ENCODE peak calls at places on chromosomes 6 and 20, in ten cellular contexts. One of them, this sample, is unnamed.

GRCh38 chr6:74735304-74735703 is 470.5 kb downstream of the COL12A1 start:
- DNase-seq in BJ: peak; percentile 79
- DNase-seq in brain microvascular endothelial cell: peak; percentile 66
- DNase-seq in LoVo: no peak
- DNase-seq in DMS 273 treated with DMSO at 0.1 percent for 48 hours: no peak
- DNase-seq in WERI-Rb-1: no peak
- DNase-seq in hepatic stellate cell: peak; percentile 6
- DNase-seq in fibroblast of pulmonary artery: peak; percentile 96
- DNase-seq in foreskin fibroblast: peak; percentile 89
- DNase-seq in cerebellum: no peak
- DNase-seq in this sample: peak; percentile 90

GRCh38 chr6:29992792-29993191 is 50.5 kb downstream of the HLA-A start:
- DNase-seq in BJ: no peak
- DNase-seq in brain microvascular endothelial cell: peak; percentile 7
- DNase-seq in LoVo: no peak
- DNase-seq in DMS 273 treated with DMSO at 0.1 percent for 48 hours: no peak
- DNase-seq in WERI-Rb-1: no peak
- DNase-seq in hepatic stellate cell: peak; percentile 35
- DNase-seq in fibroblast of pulmonary artery: no peak
- DNase-seq in foreskin fibroblast: peak; percentile 81
- DNase-seq in cerebellum: no peak
- DNase-seq in this sample: no peak

GRCh38 chr20:48898896-48899513 is 22.5 kb upstream of the ARFGEF2 start:
- DNase-seq in BJ: no peak
- DNase-seq in brain microvascular endothelial cell: no peak
- DNase-seq in LoVo: no peak
- DNase-seq in DMS 273 treated with DMSO at 0.1 percent for 48 hours: no peak
- DNase-seq in WERI-Rb-1: no peak
- DNase-seq in hepatic stellate cell: no peak
- DNase-seq in fibroblast of pulmonary artery: no peak
- DNase-seq in foreskin fibroblast: no peak
- DNase-seq in cerebellum: no peak
- DNase-seq in this sample: no peak

GRCh38 chr6:115001726-115002436 is 659.1 kb upstream of the HS3ST5 start:
- DNase-seq in BJ: no peak
- DNase-seq in brain microvascular endothelial cell: no peak
- DNase-seq in LoVo: no peak
- DNase-seq in DMS 273 treated with DMSO at 0.1 percent for 48 hours: no peak
- DNase-seq in WERI-Rb-1: no peak
- DNase-seq in hepatic stellate cell: no peak
- DNase-seq in fibroblast of pulmonary artery: no peak
- DNase-seq in foreskin fibroblast: no peak
- DNase-seq in cerebellum: no peak
- DNase-seq in this sample: no peak

GRCh38 chr20:63498950-63499332 is at the start of gene EEF1A2:
- DNase-seq in BJ: no peak
- DNase-seq in brain microvascular endothelial cell: no peak
- DNase-seq in LoVo: peak; percentile 43
- DNase-seq in DMS 273 treated with DMSO at 0.1 percent for 48 hours: no peak
- DNase-seq in WERI-Rb-1: peak; percentile 77
- DNase-seq in hepatic stellate cell: no peak
- DNase-seq in fibroblast of pulmonary artery: no peak
- DNase-seq in foreskin fibroblast: peak; percentile 48
- DNase-seq in cerebellum: peak; percentile 86
- DNase-seq in this sample: no peak

GRCh38 chr20:49886571-49887203 is 28.6 kb downstream of the SPATA2 start:
- DNase-seq in BJ: no peak
- DNase-seq in brain microvascular endothelial cell: no peak
- DNase-seq in LoVo: no peak
- DNase-seq in DMS 273 treated with DMSO at 0.1 percent for 48 hours: no peak
- DNase-seq in WERI-Rb-1: no peak
- DNase-seq in hepatic stellate cell: no peak
- DNase-seq in fibroblast of pulmonary artery: no peak
- DNase-seq in foreskin fibroblast: no peak
- DNase-seq in cerebellum: peak; percentile 54
- DNase-seq in this sample: no peak

GRCh38 chr6:84046755-84047154 is 13.2 kb downstream of the MRAP2 start:
- DNase-seq in BJ: no peak
- DNase-seq in brain microvascular endothelial cell: no peak
- DNase-seq in LoVo: no peak
- DNase-seq in DMS 273 treated with DMSO at 0.1 percent for 48 hours: no peak
- DNase-seq in WERI-Rb-1: no peak
- DNase-seq in hepatic stellate cell: no peak
- DNase-seq in fibroblast of pulmonary artery: no peak
- DNase-seq in foreskin fibroblast: no peak
- DNase-seq in cerebellum: no peak
- DNase-seq in this sample: no peak

GRCh38 chr20:48535556-48535955 is 292.2 kb downstream of the PREX1 start:
- DNase-seq in BJ: no peak
- DNase-seq in brain microvascular endothelial cell: no peak
- DNase-seq in LoVo: no peak
- DNase-seq in DMS 273 treated with DMSO at 0.1 percent for 48 hours: no peak
- DNase-seq in WERI-Rb-1: no peak
- DNase-seq in hepatic stellate cell: no peak
- DNase-seq in fibroblast of pulmonary artery: no peak
- DNase-seq in foreskin fibroblast: no peak
- DNase-seq in cerebellum: no peak
- DNase-seq in this sample: no peak

GRCh38 chr6:41940759-41941279 is 789 bp downstream of the CCND3 start:
- DNase-seq in BJ: no peak
- DNase-seq in brain microvascular endothelial cell: no peak
- DNase-seq in LoVo: no peak
- DNase-seq in DMS 273 treated with DMSO at 0.1 percent for 48 hours: peak; percentile 7
- DNase-seq in WERI-Rb-1: peak; percentile 63
- DNase-seq in hepatic stellate cell: peak; percentile 47
- DNase-seq in fibroblast of pulmonary artery: peak; percentile 53
- DNase-seq in foreskin fibroblast: peak; percentile 71
- DNase-seq in cerebellum: peak; percentile 41
- DNase-seq in this sample: peak; percentile 37

GRCh38 chr20:23033918-23034317 is 1.2 kb upstream of the SSTR4 start:
- DNase-seq in BJ: no peak
- DNase-seq in brain microvascular endothelial cell: no peak
- DNase-seq in LoVo: no peak
- DNase-seq in DMS 273 treated with DMSO at 0.1 percent for 48 hours: no peak
- DNase-seq in WERI-Rb-1: no peak
- DNase-seq in hepatic stellate cell: no peak
- DNase-seq in fibroblast of pulmonary artery: no peak
- DNase-seq in foreskin fibroblast: no peak
- DNase-seq in cerebellum: no peak
- DNase-seq in this sample: no peak

GRCh38 chr6:169702640-169703246 is 817 bp downstream of the C6orf120 start:
- DNase-seq in BJ: no peak
- DNase-seq in brain microvascular endothelial cell: no peak
- DNase-seq in LoVo: peak; percentile 34
- DNase-seq in DMS 273 treated with DMSO at 0.1 percent for 48 hours: no peak
- DNase-seq in WERI-Rb-1: peak; percentile 57
- DNase-seq in hepatic stellate cell: no peak
- DNase-seq in fibroblast of pulmonary artery: no peak
- DNase-seq in foreskin fibroblast: peak; percentile 50
- DNase-seq in cerebellum: no peak
- DNase-seq in this sample: peak; percentile 25

GRCh38 chr6:47230579-47230978 is 79.1 kb downstream of the TNFRSF21 start:
- DNase-seq in BJ: no peak
- DNase-seq in brain microvascular endothelial cell: no peak
- DNase-seq in LoVo: peak; percentile 22
- DNase-seq in DMS 273 treated with DMSO at 0.1 percent for 48 hours: no peak
- DNase-seq in WERI-Rb-1: no peak
- DNase-seq in hepatic stellate cell: no peak
- DNase-seq in fibroblast of pulmonary artery: no peak
- DNase-seq in foreskin fibroblast: no peak
- DNase-seq in cerebellum: no peak
- DNase-seq in this sample: no peak

GRCh38 chr6:89082439-89082838 is 1.9 kb downstream of the PNRC1 start:
- DNase-seq in BJ: no peak
- DNase-seq in brain microvascular endothelial cell: peak; percentile 18
- DNase-seq in LoVo: no peak
- DNase-seq in DMS 273 treated with DMSO at 0.1 percent for 48 hours: no peak
- DNase-seq in WERI-Rb-1: no peak
- DNase-seq in hepatic stellate cell: no peak
- DNase-seq in fibroblast of pulmonary artery: peak; percentile 61
- DNase-seq in foreskin fibroblast: no peak
- DNase-seq in cerebellum: no peak
- DNase-seq in this sample: peak; percentile 60

GRCh38 chr6:162195441-162195840 is 532.1 kb downstream of the PRKN start:
- DNase-seq in BJ: no peak
- DNase-seq in brain microvascular endothelial cell: no peak
- DNase-seq in LoVo: no peak
- DNase-seq in DMS 273 treated with DMSO at 0.1 percent for 48 hours: no peak
- DNase-seq in WERI-Rb-1: no peak
- DNase-seq in hepatic stellate cell: no peak
- DNase-seq in fibroblast of pulmonary artery: no peak
- DNase-seq in foreskin fibroblast: no peak
- DNase-seq in cerebellum: no peak
- DNase-seq in this sample: no peak

GRCh38 chr6:127516676-127517273 is 2.4 kb downstream of the MTCL3 start:
- DNase-seq in BJ: no peak
- DNase-seq in brain microvascular endothelial cell: peak; percentile 75
- DNase-seq in LoVo: peak; percentile 30
- DNase-seq in DMS 273 treated with DMSO at 0.1 percent for 48 hours: peak; percentile 55
- DNase-seq in WERI-Rb-1: peak; percentile 71
- DNase-seq in hepatic stellate cell: peak; percentile 64
- DNase-seq in fibroblast of pulmonary artery: peak; percentile 56
- DNase-seq in foreskin fibroblast: peak; percentile 77
- DNase-seq in cerebellum: peak; percentile 79
- DNase-seq in this sample: peak; percentile 72

GRCh38 chr6:170026272-170027110 is 264.4 kb downstream of the DLL1 start:
- DNase-seq in BJ: no peak
- DNase-seq in brain microvascular endothelial cell: no peak
- DNase-seq in LoVo: peak; percentile 72
- DNase-seq in DMS 273 treated with DMSO at 0.1 percent for 48 hours: no peak
- DNase-seq in WERI-Rb-1: no peak
- DNase-seq in hepatic stellate cell: no peak
- DNase-seq in fibroblast of pulmonary artery: no peak
- DNase-seq in foreskin fibroblast: no peak
- DNase-seq in cerebellum: no peak
- DNase-seq in this sample: no peak

GRCh38 chr6:99882151-99882702 is 111.8 kb downstream of the MCHR2 start:
- DNase-seq in BJ: no peak
- DNase-seq in brain microvascular endothelial cell: no peak
- DNase-seq in LoVo: no peak
- DNase-seq in DMS 273 treated with DMSO at 0.1 percent for 48 hours: no peak
- DNase-seq in WERI-Rb-1: no peak
- DNase-seq in hepatic stellate cell: no peak
- DNase-seq in fibroblast of pulmonary artery: no peak
- DNase-seq in foreskin fibroblast: no peak
- DNase-seq in cerebellum: no peak
- DNase-seq in this sample: no peak

GRCh38 chr6:25169551-25170335 is 109.4 kb upstream of the CARMIL1 start:
- DNase-seq in BJ: no peak
- DNase-seq in brain microvascular endothelial cell: no peak
- DNase-seq in LoVo: no peak
- DNase-seq in DMS 273 treated with DMSO at 0.1 percent for 48 hours: no peak
- DNase-seq in WERI-Rb-1: no peak
- DNase-seq in hepatic stellate cell: no peak
- DNase-seq in fibroblast of pulmonary artery: no peak
- DNase-seq in foreskin fibroblast: peak; percentile 56
- DNase-seq in cerebellum: no peak
- DNase-seq in this sample: peak; percentile 28

GRCh38 chr6:150196942-150197745 is 54.3 kb downstream of the PPP1R14C start:
- DNase-seq in BJ: no peak
- DNase-seq in brain microvascular endothelial cell: no peak
- DNase-seq in LoVo: no peak
- DNase-seq in DMS 273 treated with DMSO at 0.1 percent for 48 hours: peak; percentile 14
- DNase-seq in WERI-Rb-1: no peak
- DNase-seq in hepatic stellate cell: no peak
- DNase-seq in fibroblast of pulmonary artery: no peak
- DNase-seq in foreskin fibroblast: no peak
- DNase-seq in cerebellum: peak; percentile 54
- DNase-seq in this sample: no peak

GRCh38 chr6:39178235-39178634 is 51.0 kb downstream of the KCNK5 start:
- DNase-seq in BJ: no peak
- DNase-seq in brain microvascular endothelial cell: no peak
- DNase-seq in LoVo: no peak
- DNase-seq in DMS 273 treated with DMSO at 0.1 percent for 48 hours: no peak
- DNase-seq in WERI-Rb-1: no peak
- DNase-seq in hepatic stellate cell: no peak
- DNase-seq in fibroblast of pulmonary artery: no peak
- DNase-seq in foreskin fibroblast: no peak
- DNase-seq in cerebellum: no peak
- DNase-seq in this sample: no peak

This sample was measured in cardiac fibroblast.